ENCODE peak calls at places on chromosome 6, in ten cellular contexts. G is MCF 10A, V is substantia nigra, B is BJ, M is SW 1271, H is MV-4-11, Y is GM12865, I is HT-29, Z is T-helper 2 cell, Q is heart right ventricle. E is an unnamed sample.

GRCh38 chr6:67300430-67301040 is 1334.5 kb upstream of the ADGRB3 start:
- DNase-seq in G (no peak), V (no peak), B (no peak), M (no peak), H (no peak), Y (no peak), I (no peak), Z (no peak), Q (no peak), E (no peak)

GRCh38 chr6:88599561-88599960 is 363.9 kb downstream of the RNGTT start:
- DNase-seq in G (no peak), V (no peak), B (no peak), M (no peak), H (peak), Y (peak), I (peak), Z (no peak), Q (no peak), E (no peak)

GRCh38 chr6:118319890-118320289 is 228.2 kb upstream of the PLN start:
- DNase-seq in G (no peak), V (peak), B (no peak), M (no peak), H (no peak), Y (no peak), I (no peak), Z (no peak), Q (no peak), E (no peak)

GRCh38 chr6:81808834-81809598 is 56.5 kb upstream of the TENT5A start:
- DNase-seq in G (no peak), V (no peak), B (no peak), M (no peak), H (peak), Y (no peak), I (no peak), Z (peak), Q (peak), E (no peak)

GRCh38 chr6:158560787-158561246 is 926 bp downstream of the TMEM181 start:
- DNase-seq in G (peak), V (no peak), B (no peak), M (no peak), H (peak), Y (no peak), I (peak), Z (peak), Q (no peak), E (no peak)

GRCh38 chr6:45896783-45897441 is 118.7 kb downstream of the CLIC5 start:
- DNase-seq in G (peak), V (no peak), B (peak), M (no peak), H (peak), Y (peak), I (no peak), Z (peak), Q (no peak), E (no peak)

GRCh38 chr6:44682280-44682679 is 294.8 kb downstream of the CDC5L start:
- DNase-seq in G (no peak), V (no peak), B (no peak), M (no peak), H (no peak), Y (no peak), I (no peak), Z (no peak), Q (no peak), E (no peak)

GRCh38 chr6:70281923-70282902 is 20.7 kb downstream of the COL9A1 start:
- DNase-seq in G (no peak), V (no peak), B (no peak), M (no peak), H (no peak), Y (no peak), I (no peak), Z (no peak), Q (peak), E (no peak)

GRCh38 chr6:43171284-43172126 is 436 bp downstream of the SRF start:
- DNase-seq in G (no peak), V (no peak), B (no peak), M (no peak), H (no peak), Y (no peak), I (no peak), Z (peak), Q (no peak), E (no peak)

GRCh38 chr6:166957087-166957804 is 896 bp upstream of the RNASET2 start:
- DNase-seq in G (no peak), V (no peak), B (no peak), M (no peak), H (peak), Y (peak), I (peak), Z (peak), Q (peak), E (peak)

GRCh38 chr6:128097019-128097418 is 196.2 kb upstream of the THEMIS start:
- DNase-seq in G (no peak), V (no peak), B (no peak), M (no peak), H (no peak), Y (no peak), I (no peak), Z (no peak), Q (no peak), E (no peak)

GRCh38 chr6:21996425-21997207 is 300.2 kb downstream of the PRL start:
- DNase-seq in G (no peak), V (no peak), B (no peak), M (no peak), H (no peak), Y (no peak), I (no peak), Z (no peak), Q (no peak), E (no peak)

GRCh38 chr6:34476941-34477340 is 11.1 kb downstream of the PACSIN1 start:
- DNase-seq in G (no peak), V (no peak), B (no peak), M (no peak), H (no peak), Y (no peak), I (no peak), Z (no peak), Q (no peak), E (no peak)

GRCh38 chr6:35238843-35239289 is 20.7 kb upstream of the ZNF76 start:
- DNase-seq in G (no peak), V (no peak), B (no peak), M (no peak), H (no peak), Y (no peak), I (no peak), Z (no peak), Q (peak), E (no peak)

GRCh38 chr6:113907107-113907506 is 50.0 kb downstream of the MARCKS start:
- DNase-seq in G (no peak), V (no peak), B (no peak), M (peak), H (no peak), Y (no peak), I (no peak), Z (no peak), Q (no peak), E (no peak)

GRCh38 chr6:41286544-41287346 is at the start of gene TREM1:
- DNase-seq in G (peak), V (no peak), B (no peak), M (peak), H (peak), Y (no peak), I (no peak), Z (no peak), Q (peak), E (no peak)

GRCh38 chr6:13794184-13794583 is 20.2 kb downstream of the MCUR1 start:
- DNase-seq in G (peak), V (no peak), B (peak), M (no peak), H (peak), Y (peak), I (no peak), Z (peak), Q (no peak), E (no peak)

GRCh38 chr6:11384531-11385309 is 152.3 kb upstream of the NEDD9 start:
- DNase-seq in G (no peak), V (no peak), B (peak), M (no peak), H (no peak), Y (no peak), I (no peak), Z (no peak), Q (no peak), E (no peak)

GRCh38 chr6:35031611-35032529 is 109.3 kb downstream of the TCP11 start:
- DNase-seq in G (no peak), V (no peak), B (no peak), M (no peak), H (no peak), Y (no peak), I (no peak), Z (no peak), Q (no peak), E (no peak)

GRCh38 chr6:160285541-160286105 is 27.0 kb upstream of the SLC22A2 start:
- DNase-seq in G (no peak), V (no peak), B (no peak), M (no peak), H (no peak), Y (no peak), I (no peak), Z (no peak), Q (no peak), E (no peak)